ENCODE peak calls at places on chromosomes 3 and 15, in eight cellular contexts. L is ELR; V is NCI-H1092 treated with DMSO at 0.1 percent for 48 hours; N is NCI-H748 treated with DMSO at 0.1 percent for 48 hours; D is fibroblast of gingiva; P is NCI-H2227 treated with DMSO at 0.1 percent for 48 hours; M is stimulated activated CD8-positive, alpha-beta memory T cell treated with anti-CD3 and anti-CD28 coated beads, Interleukin-4, amount 100 ng/mL, for 1 hour; A is SK-N-DZ. E is an unnamed sample.

GRCh38 chr3:194344012-194344411 is 7.1 kb downstream of the CPN2 start:
- DNase-seq in N (no peak), A (peak), M (peak), L (peak), V (peak), D (no peak), P (no peak), E (peak)

GRCh38 chr3:129017531-129017899 is 16.4 kb downstream of the EFCC1 start:
- DNase-seq in V (no peak), D (no peak), P (no peak), L (no peak), A (no peak), N (no peak), M (no peak), E (no peak)

GRCh38 chr15:64092864-64093626 is 593 bp downstream of the CIAO2A start:
- DNase-seq in L (peak), D (peak), A (peak), M (no peak), N (no peak), V (peak), P (peak), E (peak)

GRCh38 chr15:67026171-67026967 is 39.0 kb upstream of the SMAD3 start:
- DNase-seq in N (no peak), P (no peak), V (no peak), D (no peak), M (no peak), L (no peak), A (no peak), E (no peak)

GRCh38 chr15:100880139-100880896 is 687 bp downstream of the ALDH1A3 start:
- DNase-seq in P (no peak), N (no peak), L (peak), V (no peak), M (no peak), A (no peak), D (no peak), E (no peak)

GRCh38 chr3:123294296-123294938 is 92.7 kb downstream of the SEC22A start:
- DNase-seq in A (no peak), N (no peak), M (no peak), V (no peak), P (no peak), D (no peak), L (no peak), E (no peak)

GRCh38 chr3:120497318-120497717 is 46.5 kb upstream of the FSTL1 start:
- DNase-seq in N (no peak), L (peak), P (no peak), V (no peak), D (peak), A (no peak), M (no peak), E (no peak)

GRCh38 chr15:89780601-89781000 is 4.5 kb downstream of the MESP2 start:
- DNase-seq in A (no peak), N (no peak), L (no peak), P (no peak), M (no peak), V (no peak), D (no peak), E (no peak)

GRCh38 chr3:176867681-176868663 is 329.3 kb downstream of the TBL1XR1 start:
- DNase-seq in L (no peak), M (no peak), D (no peak), V (peak), N (peak), P (no peak), A (no peak), E (peak)

GRCh38 chr15:67305506-67305905 is 50.9 kb downstream of the IQCH start:
- DNase-seq in P (no peak), D (no peak), V (no peak), N (no peak), M (no peak), L (no peak), A (no peak), E (no peak)

GRCh38 chr3:133962879-133963278 is 66.8 kb downstream of the SLCO2A1 start:
- DNase-seq in N (no peak), V (no peak), L (peak), P (no peak), M (no peak), D (peak), A (no peak), E (no peak)

GRCh38 chr3:167102071-167102470 is 278.0 kb downstream of the ZBBX start:
- DNase-seq in M (no peak), D (no peak), V (no peak), P (no peak), L (no peak), A (peak), N (no peak), E (no peak)

GRCh38 chr3:172522871-172523818 is at the start of gene TNFSF10:
- DNase-seq in P (peak), L (peak), N (no peak), M (no peak), D (peak), A (no peak), V (no peak), E (no peak)

GRCh38 chr3:25021816-25022215 is 406.2 kb upstream of the RARB start:
- DNase-seq in D (no peak), V (no peak), M (no peak), N (no peak), A (no peak), P (no peak), L (peak), E (no peak)

GRCh38 chr3:70811880-70812279 is 499.4 kb upstream of the MDFIC2 start:
- DNase-seq in P (no peak), L (peak), N (peak), A (no peak), D (peak), M (no peak), V (no peak), E (no peak)

GRCh38 chr15:25810631-25811077 is 52.5 kb downstream of the ATP10A start:
- DNase-seq in A (no peak), N (no peak), L (no peak), D (no peak), P (no peak), M (no peak), V (no peak), E (no peak)